ENCODE peak calls at places on chromosomes 5 and 9, in eight cellular contexts. One of them, this sample, is unnamed.
A peak's percentile ranks its signal among the peaks of the same experiment; 100 is the strongest.

GRCh38 chr5:179229331-179229761 is 115.9 kb downstream of the ADAMTS2 start:
- DNase-seq in GM10248: no peak
- DNase-seq in lung: no peak
- DNase-seq in heart left ventricle: peak; percentile 3
- DNase-seq in astrocyte of the spinal cord: no peak
- DNase-seq in neural crest cell: no peak
- DNase-seq in NB4: no peak
- DNase-seq in spleen: peak; percentile 49
- DNase-seq in this sample: no peak

GRCh38 chr5:58266402-58266801 is 193.5 kb downstream of the PLK2 start:
- DNase-seq in GM10248: no peak
- DNase-seq in lung: no peak
- DNase-seq in heart left ventricle: no peak
- DNase-seq in astrocyte of the spinal cord: peak; percentile 49
- DNase-seq in neural crest cell: no peak
- DNase-seq in NB4: no peak
- DNase-seq in spleen: no peak
- DNase-seq in this sample: no peak

GRCh38 chr9:132319421-132320110 is 35.2 kb downstream of the SETX start:
- DNase-seq in GM10248: no peak
- DNase-seq in lung: no peak
- DNase-seq in heart left ventricle: no peak
- DNase-seq in astrocyte of the spinal cord: no peak
- DNase-seq in neural crest cell: no peak
- DNase-seq in NB4: no peak
- DNase-seq in spleen: no peak
- DNase-seq in this sample: no peak

GRCh38 chr5:77630246-77631165 is 8.0 kb downstream of the OTP start:
- DNase-seq in GM10248: peak; percentile 86
- DNase-seq in lung: no peak
- DNase-seq in heart left ventricle: no peak
- DNase-seq in astrocyte of the spinal cord: no peak
- DNase-seq in neural crest cell: no peak
- DNase-seq in NB4: peak; percentile 87
- DNase-seq in spleen: peak; percentile 87
- DNase-seq in this sample: no peak

GRCh38 chr5:127757576-127757975 is 54.4 kb downstream of the CCDC192 start:
- DNase-seq in GM10248: peak; percentile 38
- DNase-seq in lung: no peak
- DNase-seq in heart left ventricle: peak; percentile 22
- DNase-seq in astrocyte of the spinal cord: peak; percentile 66
- DNase-seq in neural crest cell: no peak
- DNase-seq in NB4: peak; percentile 55
- DNase-seq in spleen: no peak
- DNase-seq in this sample: peak; percentile 55

GRCh38 chr9:136327313-136327971 is at the start of gene GPSM1:
- DNase-seq in GM10248: no peak
- DNase-seq in lung: no peak
- DNase-seq in heart left ventricle: peak; percentile 79
- DNase-seq in astrocyte of the spinal cord: peak; percentile 55
- DNase-seq in neural crest cell: no peak
- DNase-seq in NB4: peak; percentile 36
- DNase-seq in spleen: no peak
- DNase-seq in this sample: no peak

GRCh38 chr5:56270568-56271392 is 37.6 kb upstream of the ANKRD55 start:
- DNase-seq in GM10248: peak; percentile 72
- DNase-seq in lung: peak; percentile 85
- DNase-seq in heart left ventricle: peak; percentile 84
- DNase-seq in astrocyte of the spinal cord: peak; percentile 87
- DNase-seq in neural crest cell: peak; percentile 80
- DNase-seq in NB4: peak; percentile 91
- DNase-seq in spleen: peak; percentile 91
- DNase-seq in this sample: peak; percentile 32

GRCh38 chr5:141883184-141883947 is 5.2 kb upstream of the PCDH1 start:
- DNase-seq in GM10248: no peak
- DNase-seq in lung: no peak
- DNase-seq in heart left ventricle: peak; percentile 58
- DNase-seq in astrocyte of the spinal cord: no peak
- DNase-seq in neural crest cell: peak; percentile 79
- DNase-seq in NB4: no peak
- DNase-seq in spleen: no peak
- DNase-seq in this sample: no peak

GRCh38 chr5:140293091-140293996 is 9.6 kb downstream of the PFDN1 start:
- DNase-seq in GM10248: no peak
- DNase-seq in lung: no peak
- DNase-seq in heart left ventricle: no peak
- DNase-seq in astrocyte of the spinal cord: peak; percentile 42
- DNase-seq in neural crest cell: no peak
- DNase-seq in NB4: peak; percentile 27
- DNase-seq in spleen: no peak
- DNase-seq in this sample: no peak

GRCh38 chr5:157167219-157167621 is 1.2 kb upstream of the GARIN3 start:
- DNase-seq in GM10248: peak; percentile 26
- DNase-seq in lung: no peak
- DNase-seq in heart left ventricle: no peak
- DNase-seq in astrocyte of the spinal cord: peak; percentile 11
- DNase-seq in neural crest cell: no peak
- DNase-seq in NB4: no peak
- DNase-seq in spleen: no peak
- DNase-seq in this sample: peak; percentile 75

GRCh38 chr9:131776473-131776872 is 36.6 kb upstream of the RAPGEF1 start:
- DNase-seq in GM10248: no peak
- DNase-seq in lung: no peak
- DNase-seq in heart left ventricle: peak; percentile 25
- DNase-seq in astrocyte of the spinal cord: peak; percentile 39
- DNase-seq in neural crest cell: peak; percentile 61
- DNase-seq in NB4: peak; percentile 61
- DNase-seq in spleen: no peak
- DNase-seq in this sample: no peak

GRCh38 chr5:172789687-172790495 is 18.9 kb upstream of the DUSP1 start:
- DNase-seq in GM10248: no peak
- DNase-seq in lung: no peak
- DNase-seq in heart left ventricle: no peak
- DNase-seq in astrocyte of the spinal cord: no peak
- DNase-seq in neural crest cell: no peak
- DNase-seq in NB4: no peak
- DNase-seq in spleen: no peak
- DNase-seq in this sample: no peak

GRCh38 chr5:16385516-16386090 is 80.0 kb downstream of the ZNF622 start:
- DNase-seq in GM10248: no peak
- DNase-seq in lung: no peak
- DNase-seq in heart left ventricle: no peak
- DNase-seq in astrocyte of the spinal cord: no peak
- DNase-seq in neural crest cell: no peak
- DNase-seq in NB4: no peak
- DNase-seq in spleen: no peak
- DNase-seq in this sample: no peak

GRCh38 chr9:125513634-125514413 is 193.2 kb downstream of the MAPKAP1 start:
- DNase-seq in GM10248: peak; percentile 66
- DNase-seq in lung: peak; percentile 45
- DNase-seq in heart left ventricle: peak; percentile 34
- DNase-seq in astrocyte of the spinal cord: peak; percentile 78
- DNase-seq in neural crest cell: no peak
- DNase-seq in NB4: peak; percentile 11
- DNase-seq in spleen: no peak
- DNase-seq in this sample: peak; percentile 25

GRCh38 chr9:3845549-3845948 is 319.7 kb upstream of the RFX3 start:
- DNase-seq in GM10248: no peak
- DNase-seq in lung: no peak
- DNase-seq in heart left ventricle: no peak
- DNase-seq in astrocyte of the spinal cord: no peak
- DNase-seq in neural crest cell: no peak
- DNase-seq in NB4: no peak
- DNase-seq in spleen: no peak
- DNase-seq in this sample: no peak

GRCh38 chr9:3852545-3852944 is 326.7 kb upstream of the RFX3 start:
- DNase-seq in GM10248: no peak
- DNase-seq in lung: no peak
- DNase-seq in heart left ventricle: no peak
- DNase-seq in astrocyte of the spinal cord: no peak
- DNase-seq in neural crest cell: no peak
- DNase-seq in NB4: no peak
- DNase-seq in spleen: no peak
- DNase-seq in this sample: no peak

GRCh38 chr9:3850083-3850482 is 324.3 kb upstream of the RFX3 start:
- DNase-seq in GM10248: no peak
- DNase-seq in lung: no peak
- DNase-seq in heart left ventricle: no peak
- DNase-seq in astrocyte of the spinal cord: no peak
- DNase-seq in neural crest cell: no peak
- DNase-seq in NB4: no peak
- DNase-seq in spleen: no peak
- DNase-seq in this sample: no peak

GRCh38 chr9:3847377-3847776 is 321.6 kb upstream of the RFX3 start:
- DNase-seq in GM10248: no peak
- DNase-seq in lung: no peak
- DNase-seq in heart left ventricle: no peak
- DNase-seq in astrocyte of the spinal cord: no peak
- DNase-seq in neural crest cell: no peak
- DNase-seq in NB4: no peak
- DNase-seq in spleen: no peak
- DNase-seq in this sample: no peak

DNA sequence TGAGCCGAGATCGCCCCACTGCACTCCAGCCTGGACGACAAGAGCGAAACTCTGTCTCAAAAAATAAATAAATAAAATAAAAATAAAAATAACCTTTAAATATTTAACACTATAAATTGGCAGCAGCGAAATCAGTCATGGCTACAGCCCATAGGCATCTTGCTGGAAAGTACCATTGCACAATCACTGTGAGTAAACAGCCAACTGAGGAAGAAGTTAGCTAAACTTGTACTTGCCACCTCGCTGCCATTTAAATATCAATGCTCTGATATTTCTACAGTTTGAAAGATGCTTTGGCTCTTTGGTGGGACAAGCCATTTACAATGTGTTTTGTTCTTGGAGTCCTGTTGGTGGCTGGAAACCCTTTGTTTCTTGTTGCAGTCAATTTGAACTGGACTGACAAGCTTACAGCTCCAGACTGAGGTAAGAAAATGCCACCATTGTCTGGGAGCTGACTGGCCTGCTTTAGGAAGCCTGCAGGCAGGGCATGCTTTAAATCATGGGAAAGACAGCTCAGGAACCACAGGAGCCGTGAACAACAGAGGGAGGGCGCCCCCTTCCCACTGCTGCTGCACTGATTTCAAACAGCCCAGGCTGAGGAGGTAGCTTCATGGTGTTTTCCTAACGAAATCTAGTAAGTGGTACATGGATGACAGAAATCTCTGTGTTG is 322.8 kb upstream of the RFX3 start:
- DNase-seq in GM10248: no peak
- DNase-seq in lung: no peak
- DNase-seq in heart left ventricle: no peak
- DNase-seq in astrocyte of the spinal cord: peak; percentile 26
- DNase-seq in neural crest cell: peak; percentile 51
- DNase-seq in NB4: peak; percentile 66
- DNase-seq in spleen: no peak
- DNase-seq in this sample: no peak
- TF ChIP-seq CTCF in GM10248: no peak
- TF ChIP-seq CTCF in lung: no peak
- TF ChIP-seq CTCF in heart left ventricle: no peak
- TF ChIP-seq CTCF in astrocyte of the spinal cord: peak; percentile 34
- TF ChIP-seq CTCF in neural crest cell: peak; percentile 52
- TF ChIP-seq CTCF in NB4: no peak
- TF ChIP-seq CTCF in spleen: no peak
- TF ChIP-seq CTCF in this sample: no peak

DNA sequence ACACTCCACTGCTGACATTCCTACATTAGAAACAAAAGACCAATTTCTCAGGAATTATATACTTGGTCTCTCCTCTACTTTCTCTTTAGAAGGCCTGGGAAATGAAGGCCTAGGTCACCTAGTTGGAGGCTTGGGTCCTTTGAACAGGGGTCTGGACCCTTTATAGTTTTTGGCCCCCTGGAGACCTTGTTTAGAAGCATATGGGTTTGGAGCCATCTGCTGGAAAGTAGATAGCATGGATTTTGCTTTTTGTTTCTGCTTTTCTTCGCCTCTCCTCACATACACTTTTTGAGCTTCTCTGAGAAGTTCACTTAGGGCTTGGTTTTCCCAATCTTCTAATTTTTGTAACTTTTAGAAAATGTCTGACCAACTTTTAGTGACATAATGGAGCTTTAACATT is 67.1 kb upstream of the CDK20 start:
- DNase-seq in GM10248: no peak
- DNase-seq in lung: no peak
- DNase-seq in heart left ventricle: no peak
- DNase-seq in astrocyte of the spinal cord: no peak
- DNase-seq in neural crest cell: no peak
- DNase-seq in NB4: peak; percentile 11
- DNase-seq in spleen: no peak
- DNase-seq in this sample: no peak
- TF ChIP-seq CTCF in GM10248: no peak
- TF ChIP-seq CTCF in lung: no peak
- TF ChIP-seq CTCF in heart left ventricle: peak; percentile 26
- TF ChIP-seq CTCF in astrocyte of the spinal cord: peak; percentile 44
- TF ChIP-seq CTCF in neural crest cell: peak; percentile 63
- TF ChIP-seq CTCF in NB4: peak; percentile 22
- TF ChIP-seq CTCF in spleen: no peak
- TF ChIP-seq CTCF in this sample: peak; percentile 73

DNA sequence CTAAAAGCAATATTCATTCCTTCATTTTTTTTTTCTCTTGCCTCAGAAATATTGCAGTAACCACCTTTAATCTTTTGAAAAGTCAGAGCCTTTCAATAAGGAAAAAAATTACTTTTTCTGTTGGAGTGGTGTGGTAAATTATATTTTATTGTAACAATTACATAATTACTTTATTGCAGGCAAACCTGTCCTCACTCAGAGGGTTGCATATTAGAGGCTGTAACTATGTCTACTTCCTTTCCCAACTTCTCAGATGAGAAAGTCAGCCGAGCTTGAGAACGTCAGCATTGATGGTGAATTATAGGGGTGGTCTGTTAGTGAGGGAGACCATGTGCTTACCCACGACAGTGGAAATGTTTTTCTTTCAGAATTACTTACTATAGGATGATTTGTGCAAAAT is 611.8 kb downstream of the KIF4B start:
- DNase-seq in GM10248: no peak
- DNase-seq in lung: no peak
- DNase-seq in heart left ventricle: no peak
- DNase-seq in astrocyte of the spinal cord: no peak
- DNase-seq in neural crest cell: no peak
- DNase-seq in NB4: no peak
- DNase-seq in spleen: no peak
- DNase-seq in this sample: no peak
- TF ChIP-seq CTCF in GM10248: no peak
- TF ChIP-seq CTCF in lung: no peak
- TF ChIP-seq CTCF in heart left ventricle: no peak
- TF ChIP-seq CTCF in astrocyte of the spinal cord: no peak
- TF ChIP-seq CTCF in neural crest cell: no peak
- TF ChIP-seq CTCF in NB4: no peak
- TF ChIP-seq CTCF in spleen: no peak
- TF ChIP-seq CTCF in this sample: no peak

DNA sequence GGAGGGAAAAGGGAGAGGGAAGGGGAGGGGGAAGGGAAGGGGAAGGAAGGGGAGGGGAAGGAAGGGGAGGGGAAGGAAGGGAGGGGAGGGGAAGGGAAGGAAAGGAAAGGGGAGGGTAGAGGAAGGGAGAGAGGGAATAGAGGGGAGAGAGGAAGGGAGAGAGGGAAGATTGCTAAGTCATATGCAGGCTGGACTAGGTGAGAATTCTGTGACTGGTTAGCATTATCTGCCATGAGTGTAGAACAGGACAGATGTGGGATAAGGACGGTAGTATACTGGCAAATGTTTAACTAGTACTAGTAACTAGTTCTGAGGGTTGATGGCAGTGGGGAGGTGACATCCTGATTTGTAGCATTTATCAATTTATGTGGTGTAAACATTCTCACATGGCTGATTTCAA is 203.5 kb upstream of the RAD23B start:
- DNase-seq in GM10248: no peak
- DNase-seq in lung: no peak
- DNase-seq in heart left ventricle: no peak
- DNase-seq in astrocyte of the spinal cord: no peak
- DNase-seq in neural crest cell: no peak
- DNase-seq in NB4: no peak
- DNase-seq in spleen: no peak
- DNase-seq in this sample: no peak
- TF ChIP-seq CTCF in GM10248: no peak
- TF ChIP-seq CTCF in lung: no peak
- TF ChIP-seq CTCF in heart left ventricle: no peak
- TF ChIP-seq CTCF in astrocyte of the spinal cord: no peak
- TF ChIP-seq CTCF in neural crest cell: no peak
- TF ChIP-seq CTCF in NB4: no peak
- TF ChIP-seq CTCF in spleen: no peak
- TF ChIP-seq CTCF in this sample: no peak